ENCODE peak calls at places on chromosomes 12 and 14, in nine cellular contexts. One of them, this sample, is unnamed.

GRCh38 chr12:12902036-12902435 is 10.7 kb downstream of the GPRC5A start:
- DNase-seq in right lobe of liver: no peak
- DNase-seq in sciatic nerve: no peak
- DNase-seq in body of pancreas: no peak
- DNase-seq in AG04450: no peak
- DNase-seq in foreskin fibroblast: peak
- DNase-seq in small intestine: peak
- DNase-seq in EH: peak
- DNase-seq in memory B cell: no peak
- DNase-seq in this sample: no peak

GRCh38 chr12:106841471-106842302 is 67.2 kb downstream of the RIC8B start:
- DNase-seq in right lobe of liver: no peak
- DNase-seq in sciatic nerve: no peak
- DNase-seq in body of pancreas: peak
- DNase-seq in AG04450: no peak
- DNase-seq in foreskin fibroblast: peak
- DNase-seq in small intestine: peak
- DNase-seq in EH: peak
- DNase-seq in memory B cell: peak
- DNase-seq in this sample: peak

GRCh38 chr12:95216704-95217376 is 427 bp downstream of the FGD6 start:
- DNase-seq in right lobe of liver: no peak
- DNase-seq in sciatic nerve: no peak
- DNase-seq in body of pancreas: no peak
- DNase-seq in AG04450: no peak
- DNase-seq in foreskin fibroblast: no peak
- DNase-seq in small intestine: peak
- DNase-seq in EH: no peak
- DNase-seq in memory B cell: no peak
- DNase-seq in this sample: no peak

GRCh38 chr12:84920331-84920730 is 7.7 kb upstream of the SLC6A15 start:
- DNase-seq in right lobe of liver: no peak
- DNase-seq in sciatic nerve: no peak
- DNase-seq in body of pancreas: no peak
- DNase-seq in AG04450: no peak
- DNase-seq in foreskin fibroblast: peak
- DNase-seq in small intestine: no peak
- DNase-seq in EH: no peak
- DNase-seq in memory B cell: no peak
- DNase-seq in this sample: no peak

GRCh38 chr14:90965765-90966164 is 94.7 kb downstream of the RPS6KA5 start:
- DNase-seq in right lobe of liver: no peak
- DNase-seq in sciatic nerve: no peak
- DNase-seq in body of pancreas: no peak
- DNase-seq in AG04450: no peak
- DNase-seq in foreskin fibroblast: no peak
- DNase-seq in small intestine: no peak
- DNase-seq in EH: no peak
- DNase-seq in memory B cell: no peak
- DNase-seq in this sample: no peak

GRCh38 chr12:87848248-87848868 is 180.8 kb downstream of the C12orf50 start:
- DNase-seq in right lobe of liver: no peak
- DNase-seq in sciatic nerve: no peak
- DNase-seq in body of pancreas: peak
- DNase-seq in AG04450: peak
- DNase-seq in foreskin fibroblast: peak
- DNase-seq in small intestine: peak
- DNase-seq in EH: peak
- DNase-seq in memory B cell: peak
- DNase-seq in this sample: peak

GRCh38 chr14:57492859-57493258 is 798 bp downstream of the CCDC198 start:
- DNase-seq in right lobe of liver: no peak
- DNase-seq in sciatic nerve: no peak
- DNase-seq in body of pancreas: peak
- DNase-seq in AG04450: no peak
- DNase-seq in foreskin fibroblast: peak
- DNase-seq in small intestine: peak
- DNase-seq in EH: peak
- DNase-seq in memory B cell: no peak
- DNase-seq in this sample: no peak

GRCh38 chr12:102702447-102703114 is 214.5 kb downstream of the PAH start:
- DNase-seq in right lobe of liver: peak
- DNase-seq in sciatic nerve: peak
- DNase-seq in body of pancreas: peak
- DNase-seq in AG04450: peak
- DNase-seq in foreskin fibroblast: peak
- DNase-seq in small intestine: peak
- DNase-seq in EH: peak
- DNase-seq in memory B cell: peak
- DNase-seq in this sample: no peak

GRCh38 chr14:75831971-75832370 is 149.8 kb downstream of the TGFB3 start:
- DNase-seq in right lobe of liver: peak
- DNase-seq in sciatic nerve: no peak
- DNase-seq in body of pancreas: peak
- DNase-seq in AG04450: no peak
- DNase-seq in foreskin fibroblast: peak
- DNase-seq in small intestine: peak
- DNase-seq in EH: peak
- DNase-seq in memory B cell: no peak
- DNase-seq in this sample: no peak

GRCh38 chr14:91228112-91229004 is 16.1 kb downstream of the GPR68 start:
- DNase-seq in right lobe of liver: no peak
- DNase-seq in sciatic nerve: no peak
- DNase-seq in body of pancreas: no peak
- DNase-seq in AG04450: no peak
- DNase-seq in foreskin fibroblast: peak
- DNase-seq in small intestine: no peak
- DNase-seq in EH: peak
- DNase-seq in memory B cell: peak
- DNase-seq in this sample: no peak

GRCh38 chr12:29463198-29463597 is 34.3 kb downstream of the OVCH1 start:
- DNase-seq in right lobe of liver: no peak
- DNase-seq in sciatic nerve: no peak
- DNase-seq in body of pancreas: no peak
- DNase-seq in AG04450: no peak
- DNase-seq in foreskin fibroblast: no peak
- DNase-seq in small intestine: no peak
- DNase-seq in EH: no peak
- DNase-seq in memory B cell: no peak
- DNase-seq in this sample: no peak

GRCh38 chr12:27505771-27506170 is 18.2 kb upstream of the PPFIBP1 start:
- DNase-seq in right lobe of liver: no peak
- DNase-seq in sciatic nerve: no peak
- DNase-seq in body of pancreas: no peak
- DNase-seq in AG04450: no peak
- DNase-seq in foreskin fibroblast: peak
- DNase-seq in small intestine: no peak
- DNase-seq in EH: no peak
- DNase-seq in memory B cell: no peak
- DNase-seq in this sample: no peak

GRCh38 chr12:74780458-74781241 is 243.0 kb downstream of the ATXN7L3B start:
- DNase-seq in right lobe of liver: no peak
- DNase-seq in sciatic nerve: no peak
- DNase-seq in body of pancreas: no peak
- DNase-seq in AG04450: no peak
- DNase-seq in foreskin fibroblast: peak
- DNase-seq in small intestine: no peak
- DNase-seq in EH: peak
- DNase-seq in memory B cell: no peak
- DNase-seq in this sample: no peak

GRCh38 chr14:104341532-104342434 is 203.4 kb downstream of the KIF26A start:
- DNase-seq in right lobe of liver: peak
- DNase-seq in sciatic nerve: no peak
- DNase-seq in body of pancreas: peak
- DNase-seq in AG04450: no peak
- DNase-seq in foreskin fibroblast: no peak
- DNase-seq in small intestine: peak
- DNase-seq in EH: no peak
- DNase-seq in memory B cell: no peak
- DNase-seq in this sample: no peak

GRCh38 chr12:50258167-50258551 is 25.2 kb downstream of the LIMA1 start:
- DNase-seq in right lobe of liver: peak
- DNase-seq in sciatic nerve: no peak
- DNase-seq in body of pancreas: peak
- DNase-seq in AG04450: no peak
- DNase-seq in foreskin fibroblast: peak
- DNase-seq in small intestine: no peak
- DNase-seq in EH: peak
- DNase-seq in memory B cell: no peak
- DNase-seq in this sample: no peak

GRCh38 chr14:105411017-105411941 is 8.3 kb upstream of the MTA1 start:
- DNase-seq in right lobe of liver: peak
- DNase-seq in sciatic nerve: peak
- DNase-seq in body of pancreas: peak
- DNase-seq in AG04450: no peak
- DNase-seq in foreskin fibroblast: peak
- DNase-seq in small intestine: peak
- DNase-seq in EH: peak
- DNase-seq in memory B cell: no peak
- DNase-seq in this sample: no peak

GRCh38 chr12:62625238-62625637 is 158.6 kb downstream of the MON2 start:
- DNase-seq in right lobe of liver: peak
- DNase-seq in sciatic nerve: no peak
- DNase-seq in body of pancreas: peak
- DNase-seq in AG04450: no peak
- DNase-seq in foreskin fibroblast: peak
- DNase-seq in small intestine: no peak
- DNase-seq in EH: no peak
- DNase-seq in memory B cell: no peak
- DNase-seq in this sample: no peak

This sample was measured in KG1.